ENCODE peak calls at places on chromosomes 4 and X, in five cellular contexts. E, S, M, L and Y are unnamed samples.

GRCh38 chrX:130111220-130111934 is 1.1 kb upstream of the ELF4 start:
- DNase-seq in E (no peak), S (no peak), M (no peak), L (no peak), Y (no peak)

GRCh38 chrX:106874075-106874474 is 29.1 kb downstream of the RIPPLY1 start:
- DNase-seq in E (peak), S (no peak), M (no peak), L (peak), Y (no peak)

GRCh38 chr4:8817081-8817812 is 54.4 kb downstream of the HMX1 start:
- DNase-seq in E (no peak), S (no peak), M (no peak), L (no peak), Y (no peak)

GRCh38 chr4:90126805-90127204 is 389 bp upstream of the CCSER1 start:
- DNase-seq in E (no peak), S (no peak), M (no peak), L (no peak), Y (no peak)

GRCh38 chrX:149504226-149504914 is 736 bp downstream of the IDS start:
- DNase-seq in E (peak), S (no peak), M (no peak), L (peak), Y (no peak)

GRCh38 chrX:70168238-70169188 is 8.8 kb upstream of the DGAT2L6 start:
- DNase-seq in E (peak), S (no peak), M (no peak), L (peak), Y (no peak)

GRCh38 chr4:6106156-6106555 is 87.9 kb upstream of the C4orf50 start:
- DNase-seq in E (no peak), S (no peak), M (no peak), L (no peak), Y (no peak)

GRCh38 chr4:7668826-7669225 is 234.1 kb upstream of the PSAPL1 start:
- DNase-seq in E (no peak), S (no peak), M (no peak), L (no peak), Y (no peak)

GRCh38 chrX:2658585-2659292 is 32.4 kb upstream of the CD99 start:
- DNase-seq in E (peak), S (no peak), M (peak), L (no peak), Y (no peak)

GRCh38 chr4:143486314-143486713 is 27.2 kb upstream of the SMARCA5 start:
- DNase-seq in E (no peak), S (no peak), M (no peak), L (peak), Y (no peak)

GRCh38 chr4:148787831-148788477 is 345.7 kb upstream of the NR3C2 start:
- DNase-seq in E (no peak), S (no peak), M (no peak), L (no peak), Y (no peak)

GRCh38 chrX:22041931-22042530 is 9.9 kb downstream of the PHEX start:
- DNase-seq in E (no peak), S (no peak), M (no peak), L (no peak), Y (no peak)

GRCh38 chrX:9728271-9728670 is 37.4 kb downstream of the GPR143 start:
- DNase-seq in E (peak), S (no peak), M (no peak), L (no peak), Y (no peak)

GRCh38 chr4:153265311-153266047 is 61.2 kb downstream of the TRIM2 start:
- DNase-seq in E (no peak), S (no peak), M (no peak), L (no peak), Y (no peak)

GRCh38 chr4:39732728-39733127 is 34.8 kb downstream of the UBE2K start:
- DNase-seq in E (no peak), S (no peak), M (no peak), L (peak), Y (no peak)

GRCh38 chr4:46442963-46443362 is 53.0 kb upstream of the GABRA2 start:
- DNase-seq in E (no peak), S (no peak), M (no peak), L (peak), Y (no peak)

GRCh38 chr4:39025552-39026085 is 6.6 kb downstream of the TMEM156 start:
- DNase-seq in E (peak), S (no peak), M (no peak), L (no peak), Y (no peak)

GRCh38 chrX:14913241-14913640 is 40.0 kb downstream of the MOSPD2 start:
- DNase-seq in E (no peak), S (no peak), M (no peak), L (no peak), Y (no peak)

GRCh38 chr4:185730849-185731608 is 81.0 kb downstream of the SORBS2 start:
- DNase-seq in E (peak), S (no peak), M (no peak), L (peak), Y (peak)

GRCh38 chr4:55613621-55614020 is 21.6 kb upstream of the PDCL2 start:
- DNase-seq in E (no peak), S (no peak), M (no peak), L (no peak), Y (no peak)

GRCh38 chrX:21493226-21493850 is 119.1 kb downstream of the CNKSR2 start:
- DNase-seq in E (no peak), S (no peak), M (no peak), L (peak), Y (no peak)

GRCh38 chr4:76651616-76652015 is 216.6 kb downstream of the SHROOM3 start:
- DNase-seq in E (no peak), S (no peak), M (no peak), L (peak), Y (no peak)

GRCh38 chr4:4735136-4735754 is 124.2 kb upstream of the MSX1 start:
- DNase-seq in E (no peak), S (no peak), M (no peak), L (peak), Y (no peak)

GRCh38 chr4:53541577-53542206 is 49.6 kb downstream of the LNX1 start:
- DNase-seq in E (no peak), S (no peak), M (no peak), L (peak), Y (no peak)

GRCh38 chrX:39772057-39772832 is 325.5 kb downstream of the BCOR start:
- DNase-seq in E (no peak), S (no peak), M (peak), L (no peak), Y (no peak)

GRCh38 chr4:127479031-127479622 is 153.6 kb upstream of the INTU start:
- DNase-seq in E (peak), S (peak), M (no peak), L (peak), Y (no peak)

GRCh38 chr4:55321707-55322264 is 24.3 kb upstream of the SRD5A3 start:
- DNase-seq in E (peak), S (peak), M (no peak), L (peak), Y (peak)

GRCh38 chr4:12116009-12116542 is 687.4 kb upstream of the HS3ST1 start:
- DNase-seq in E (no peak), S (no peak), M (peak), L (no peak), Y (no peak)

GRCh38 chr4:12260453-12260852 is 831.8 kb upstream of the HS3ST1 start:
- DNase-seq in E (no peak), S (no peak), M (no peak), L (no peak), Y (no peak)

GRCh38 chr4:112213850-112214249 is 17.7 kb upstream of the AP1AR start:
- DNase-seq in E (no peak), S (no peak), M (peak), L (peak), Y (no peak)

GRCh38 chr4:109875106-109875505 is 27.2 kb downstream of the LRIT3 start:
- DNase-seq in E (no peak), S (no peak), M (no peak), L (no peak), Y (no peak)

GRCh38 chr4:138890921-138891570 is 124.5 kb upstream of the NOCT start:
- DNase-seq in E (no peak), S (no peak), M (no peak), L (no peak), Y (no peak)
- H3K4me3 ChIP-seq in E (no peak), S (no peak), M (no peak), L (no peak), Y (no peak)

GRCh38 chr4:100294356-100294755 is 104.1 kb upstream of the DDIT4L start:
- DNase-seq in E (no peak), S (no peak), M (no peak), L (peak), Y (no peak)

GRCh38 chr4:100302061-100303026 is 112.1 kb upstream of the DDIT4L start:
- DNase-seq in E (no peak), S (no peak), M (no peak), L (no peak), Y (no peak)

GRCh38 chr4:100295792-100296191 is 105.5 kb upstream of the DDIT4L start:
- DNase-seq in E (no peak), S (no peak), M (no peak), L (peak), Y (no peak)

GRCh38 chr4:100299019-100299418 is 108.8 kb upstream of the DDIT4L start:
- DNase-seq in E (no peak), S (no peak), M (no peak), L (peak), Y (no peak)

DNA sequence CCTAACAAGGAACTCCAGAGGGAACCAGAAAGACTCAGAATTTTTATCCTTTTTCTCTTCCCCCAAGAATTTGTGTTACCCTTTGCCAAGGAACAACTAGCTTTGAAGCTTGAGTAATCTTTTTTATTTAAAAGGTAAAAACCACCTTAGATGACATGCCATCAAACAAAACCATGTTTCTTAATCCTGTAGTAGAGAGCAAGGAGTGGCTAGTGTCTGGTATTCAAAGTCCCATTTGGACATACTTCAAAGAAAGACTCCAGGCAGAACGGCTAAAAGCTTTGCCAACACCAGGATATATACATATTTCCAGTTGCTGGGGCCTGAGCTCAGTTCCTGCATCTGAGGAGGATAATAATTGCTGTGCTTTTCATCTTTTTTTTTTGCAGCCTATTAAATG is 109.2 kb upstream of the DDIT4L start:
- DNase-seq in E (no peak), S (no peak), M (no peak), L (no peak), Y (no peak)
- H3K4me3 ChIP-seq in E (no peak), S (no peak), M (no peak), L (no peak), Y (no peak)

GRCh38 chr4:30725562-30725961 is 5.4 kb downstream of the PCDH7 start:
- DNase-seq in E (no peak), S (no peak), M (no peak), L (no peak), Y (no peak)
- H3K4me3 ChIP-seq in E (no peak), S (no peak), M (no peak), L (no peak), Y (no peak)

GRCh38 chr4:65777270-65777669 is 107.0 kb upstream of the EPHA5 start:
- DNase-seq in E (no peak), S (no peak), M (no peak), L (no peak), Y (no peak)

GRCh38 chr4:65773636-65774035 is 103.3 kb upstream of the EPHA5 start:
- DNase-seq in E (no peak), S (no peak), M (no peak), L (no peak), Y (no peak)
- H3K4me3 ChIP-seq in E (no peak), S (no peak), M (no peak), L (no peak), Y (no peak)

GRCh38 chr4:579543-580175 is 3.6 kb upstream of the TMEM271 start:
- DNase-seq in E (peak), S (no peak), M (no peak), L (no peak), Y (no peak)
- H3K4me3 ChIP-seq in E (no peak), S (no peak), M (no peak), L (no peak), Y (no peak)

GRCh38 chr4:182879913-182880312 is 37.3 kb downstream of the DCTD start:
- DNase-seq in E (no peak), S (no peak), M (no peak), L (no peak), Y (no peak)
- H3K4me3 ChIP-seq in E (no peak), S (no peak), M (no peak), L (no peak), Y (no peak)

GRCh38 chrX:74420194-74421035 is 878 bp upstream of the SLC16A2 start:
- DNase-seq in E (no peak), S (peak), M (no peak), L (peak), Y (no peak)
- H3K4me3 ChIP-seq in E (no peak), S (peak), M (no peak), L (peak), Y (no peak)

DNA sequence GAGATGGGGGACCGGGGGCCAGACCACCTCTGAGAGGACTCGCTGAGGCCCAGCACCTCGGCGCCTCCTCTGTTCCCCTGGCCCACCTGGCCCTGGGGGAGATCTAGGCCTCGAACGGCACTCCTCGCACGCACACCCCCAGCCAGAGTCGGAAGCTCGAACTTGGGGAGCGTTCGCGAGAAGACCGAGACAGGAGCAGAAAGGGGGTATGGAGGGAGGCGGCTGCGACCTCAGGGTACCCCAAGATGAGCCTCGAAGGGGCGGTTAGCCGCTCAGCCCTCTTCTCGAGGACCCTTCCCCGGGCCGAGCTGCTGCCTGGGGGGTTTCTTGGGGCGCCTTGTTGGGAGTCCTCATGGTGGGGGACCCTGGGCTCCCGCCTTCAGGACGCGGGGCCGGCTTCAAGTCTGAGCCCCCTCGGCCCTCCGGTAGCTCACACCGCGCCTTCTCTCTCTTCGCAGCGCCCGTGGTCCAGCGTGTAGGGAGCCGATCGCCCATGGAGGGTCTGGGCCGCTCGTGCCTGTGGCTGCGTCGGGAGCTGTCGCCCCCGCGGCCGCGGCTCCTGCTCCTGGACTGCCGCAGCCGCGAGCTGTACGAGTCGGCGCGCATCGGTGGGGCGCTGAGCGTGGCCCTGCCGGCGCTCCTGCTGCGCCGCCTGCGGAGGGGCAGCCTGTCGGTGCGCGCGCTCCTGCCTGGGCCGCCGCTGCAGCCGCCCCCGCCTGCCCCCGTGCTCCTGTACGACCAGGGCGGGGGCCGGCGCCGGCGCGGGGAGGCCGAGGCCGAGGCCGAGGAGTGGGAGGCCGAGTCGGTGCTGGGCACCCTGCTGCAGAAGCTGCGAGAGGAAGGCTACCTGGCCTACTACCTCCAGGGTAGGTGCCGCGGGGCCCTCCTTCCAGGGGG is 706 bp downstream of the DUSP9 start:
- DNase-seq in E (no peak), S (no peak), M (no peak), L (no peak), Y (no peak)
- H3K4me3 ChIP-seq in E (no peak), S (no peak), M (no peak), L (no peak), Y (no peak)

DNA sequence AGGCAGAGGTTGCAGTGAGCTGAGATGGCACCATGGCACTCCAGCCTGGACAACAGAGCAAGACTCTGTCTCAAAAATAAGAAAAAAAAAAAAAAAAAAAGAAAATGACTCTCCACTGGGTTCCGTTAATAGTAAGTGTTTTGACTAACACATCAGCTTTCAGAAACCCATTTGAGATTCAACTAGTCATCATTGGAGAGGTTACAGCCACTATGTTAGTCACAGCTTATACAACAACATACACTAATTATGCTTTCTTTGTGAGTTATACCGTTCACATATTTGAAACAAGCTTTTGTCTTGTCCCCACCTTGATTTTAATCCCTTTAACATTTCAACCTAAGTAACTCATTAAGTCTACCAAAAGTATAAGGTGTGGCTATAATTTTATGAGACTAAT is 48.2 kb downstream of the HADH start:
- DNase-seq in E (no peak), S (no peak), M (no peak), L (no peak), Y (no peak)
- H3K4me3 ChIP-seq in E (peak), S (no peak), M (no peak), L (no peak), Y (no peak)

GRCh38 chr4:184284336-184284690 is 66.6 kb upstream of the ENPP6 start:
- DNase-seq in E (peak), S (no peak), M (no peak), L (no peak), Y (no peak)

GRCh38 chr4:184283659-184284335 is 66.1 kb upstream of the ENPP6 start:
- DNase-seq in E (peak), S (no peak), M (no peak), L (no peak), Y (no peak)

GRCh38 chr4:184282251-184282713 is 64.6 kb upstream of the ENPP6 start:
- DNase-seq in E (peak), S (no peak), M (no peak), L (no peak), Y (no peak)

GRCh38 chr4:184281231-184282139 is 63.8 kb upstream of the ENPP6 start:
- DNase-seq in E (peak), S (no peak), M (no peak), L (no peak), Y (no peak)

GRCh38 chr4:184282895-184283654 is 65.4 kb upstream of the ENPP6 start:
- DNase-seq in E (peak), S (no peak), M (no peak), L (no peak), Y (peak)
- H3K4me3 ChIP-seq in E (peak), S (no peak), M (no peak), L (no peak), Y (peak)